ENCODE peak calls at places on chromosomes 11 and 22, in seven cellular contexts. I, D, C, M, U, J and S are unnamed samples.

GRCh38 chr11:26842883-26843282 is 121.0 kb upstream of the SLC5A12 start:
- DNase-seq in I (no peak), D (no peak), C (no peak), M (no peak), U (no peak), J (peak), S (no peak)

GRCh38 chr11:79263001-79263400 is 177.8 kb downstream of the TENM4 start:
- DNase-seq in I (no peak), D (peak), C (no peak), M (no peak), U (no peak), J (no peak), S (no peak)

GRCh38 chr11:103326070-103326794 is 217.0 kb downstream of the DYNC2H1 start:
- DNase-seq in I (no peak), D (peak), C (peak), M (peak), U (peak), J (peak), S (peak)

GRCh38 chr11:134447696-134448095 is 35.7 kb upstream of the B3GAT1 start:
- DNase-seq in I (no peak), D (no peak), C (no peak), M (no peak), U (no peak), J (no peak), S (no peak)

GRCh38 chr11:37474889-37475288 is 876.9 kb upstream of the RAG2 start:
- DNase-seq in I (no peak), D (no peak), C (no peak), M (peak), U (no peak), J (peak), S (no peak)

GRCh38 chr11:70174846-70175764 is 28.0 kb upstream of the FADD start:
- DNase-seq in I (no peak), D (no peak), C (no peak), M (no peak), U (no peak), J (no peak), S (no peak)

GRCh38 chr22:46057762-46058420 is 80.9 kb upstream of the WNT7B start:
- DNase-seq in I (peak), D (no peak), C (no peak), M (peak), U (no peak), J (peak), S (no peak)

GRCh38 chr11:71977743-71978418 is 20.8 kb upstream of the IL18BP start:
- DNase-seq in I (no peak), D (peak), C (peak), M (peak), U (peak), J (peak), S (peak)

GRCh38 chr11:96307748-96308133 is 35.3 kb downstream of the MAML2 start:
- DNase-seq in I (no peak), D (peak), C (peak), M (peak), U (peak), J (peak), S (no peak)

GRCh38 chr11:96167787-96168186 is 175.2 kb downstream of the MAML2 start:
- DNase-seq in I (no peak), D (no peak), C (no peak), M (no peak), U (no peak), J (no peak), S (no peak)

GRCh38 chr11:2673871-2674471 is 25.8 kb downstream of the KCNQ1OT1 start:
- DNase-seq in I (peak), D (no peak), C (no peak), M (no peak), U (no peak), J (no peak), S (no peak)

GRCh38 chr11:129815596-129816461 is at the start of gene TMEM45B:
- DNase-seq in I (no peak), D (no peak), C (no peak), M (no peak), U (peak), J (no peak), S (peak)

GRCh38 chr22:48488149-48488551 is 1339.5 kb downstream of the BRD1 start:
- DNase-seq in I (peak), D (no peak), C (no peak), M (no peak), U (peak), J (no peak), S (no peak)

GRCh38 chr11:110069158-110069737 is 23.9 kb upstream of the ZC3H12C start:
- DNase-seq in I (peak), D (peak), C (peak), M (peak), U (peak), J (peak), S (no peak)

GRCh38 chr22:50670914-50671538 is 1.6 kb upstream of the SHANK3 start:
- DNase-seq in I (no peak), D (no peak), C (no peak), M (no peak), U (no peak), J (no peak), S (no peak)

GRCh38 chr11:64619811-64620285 is 28.8 kb downstream of the SLC22A12 start:
- DNase-seq in I (no peak), D (peak), C (peak), M (peak), U (peak), J (peak), S (no peak)

GRCh38 chr22:37752189-37753061 is 55.3 kb upstream of the GCAT start:
- DNase-seq in I (peak), D (peak), C (peak), M (peak), U (peak), J (peak), S (peak)

GRCh38 chr11:61153593-61154090 is 7.6 kb downstream of the VPS37C start:
- DNase-seq in I (no peak), D (no peak), C (no peak), M (peak), U (no peak), J (no peak), S (no peak)

GRCh38 chr11:11218287-11218986 is 134.6 kb downstream of the CSNK2A3 start:
- DNase-seq in I (no peak), D (no peak), C (no peak), M (no peak), U (peak), J (no peak), S (peak)

GRCh38 chr11:93054881-93055280 is 85.4 kb downstream of the MTNR1B start:
- DNase-seq in I (no peak), D (peak), C (peak), M (peak), U (peak), J (peak), S (peak)

GRCh38 chr22:49954354-49954753 is 6.2 kb upstream of the PIM3 start:
- DNase-seq in I (no peak), D (no peak), C (no peak), M (no peak), U (no peak), J (no peak), S (no peak)

GRCh38 chr22:47198801-47199251 is 436.4 kb downstream of the TBC1D22A start:
- DNase-seq in I (peak), D (no peak), C (no peak), M (no peak), U (no peak), J (no peak), S (no peak)

GRCh38 chr11:72577271-72577681 is 96.9 kb downstream of the PDE2A start:
- DNase-seq in I (peak), D (no peak), C (no peak), M (no peak), U (no peak), J (no peak), S (no peak)

GRCh38 chr11:63887600-63887999 is 29.4 kb downstream of the RCOR2 start:
- DNase-seq in I (no peak), D (no peak), C (no peak), M (no peak), U (no peak), J (no peak), S (no peak)

GRCh38 chr11:120563698-120564572 is 52.4 kb downstream of the GRIK4 start:
- DNase-seq in I (peak), D (no peak), C (no peak), M (no peak), U (peak), J (no peak), S (no peak)

GRCh38 chr11:62543680-62544444 is 2.7 kb downstream of the AHNAK start:
- DNase-seq in I (no peak), D (no peak), C (no peak), M (peak), U (no peak), J (no peak), S (no peak)

GRCh38 chr11:94513091-94513490 is 830 bp downstream of the C11orf97 start:
- DNase-seq in I (no peak), D (no peak), C (no peak), M (no peak), U (peak), J (no peak), S (no peak)

GRCh38 chr11:94515398-94515797 is 3.1 kb downstream of the C11orf97 start:
- DNase-seq in I (no peak), D (no peak), C (no peak), M (no peak), U (no peak), J (no peak), S (no peak)

GRCh38 chr11:94516725-94517124 is 4.5 kb downstream of the C11orf97 start:
- DNase-seq in I (no peak), D (no peak), C (no peak), M (no peak), U (no peak), J (no peak), S (no peak)

GRCh38 chr11:94507485-94507884 is 4.8 kb upstream of the C11orf97 start:
- DNase-seq in I (no peak), D (no peak), C (no peak), M (no peak), U (no peak), J (peak), S (no peak)

DNA sequence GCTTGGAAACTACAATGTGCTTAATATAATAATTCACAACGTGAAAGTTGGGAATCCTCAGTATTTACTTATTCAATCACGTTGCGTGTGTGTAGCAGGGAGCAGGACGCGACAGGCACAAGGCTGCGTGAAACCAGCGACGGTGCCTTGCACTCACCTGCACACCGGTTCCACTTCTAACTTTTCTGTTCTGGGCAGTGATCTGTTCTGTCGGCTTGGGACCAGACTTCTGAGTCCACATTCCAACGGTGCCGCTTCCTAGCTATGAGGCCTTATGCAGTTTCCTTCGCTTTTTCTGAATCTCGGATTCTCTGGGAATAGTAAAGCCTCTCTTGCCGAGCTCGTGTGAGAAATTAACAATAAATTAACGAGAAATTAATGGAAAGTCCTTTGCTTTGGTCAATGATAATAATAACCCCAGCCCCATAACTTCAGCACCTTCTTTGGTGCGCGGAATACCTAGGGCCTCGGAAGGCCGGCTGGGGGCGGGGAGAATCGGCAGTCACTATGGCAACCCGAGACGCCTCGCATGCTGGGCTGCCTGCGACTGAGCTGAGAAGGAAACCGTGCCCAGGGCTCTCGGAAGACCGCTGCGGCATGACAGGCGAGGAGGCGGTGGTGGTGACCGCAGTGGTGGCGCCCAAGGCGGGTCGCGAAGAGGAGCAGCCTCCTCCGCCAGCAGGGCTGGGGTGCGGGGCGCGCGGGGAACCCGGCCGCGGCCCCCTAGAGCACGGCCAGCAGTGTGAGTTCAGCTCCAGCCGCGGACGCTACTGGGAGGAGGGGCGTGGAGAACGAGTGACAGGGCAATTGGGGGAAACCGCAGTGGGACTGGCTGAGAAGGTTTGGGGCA is at the start of gene C11orf97:
- DNase-seq in I (no peak), D (peak), C (no peak), M (no peak), U (peak), J (peak), S (peak)
- TF ChIP-seq CTCF in I (no peak), D (no peak), C (no peak), M (no peak), U (no peak), J (no peak), S (no peak)

DNA sequence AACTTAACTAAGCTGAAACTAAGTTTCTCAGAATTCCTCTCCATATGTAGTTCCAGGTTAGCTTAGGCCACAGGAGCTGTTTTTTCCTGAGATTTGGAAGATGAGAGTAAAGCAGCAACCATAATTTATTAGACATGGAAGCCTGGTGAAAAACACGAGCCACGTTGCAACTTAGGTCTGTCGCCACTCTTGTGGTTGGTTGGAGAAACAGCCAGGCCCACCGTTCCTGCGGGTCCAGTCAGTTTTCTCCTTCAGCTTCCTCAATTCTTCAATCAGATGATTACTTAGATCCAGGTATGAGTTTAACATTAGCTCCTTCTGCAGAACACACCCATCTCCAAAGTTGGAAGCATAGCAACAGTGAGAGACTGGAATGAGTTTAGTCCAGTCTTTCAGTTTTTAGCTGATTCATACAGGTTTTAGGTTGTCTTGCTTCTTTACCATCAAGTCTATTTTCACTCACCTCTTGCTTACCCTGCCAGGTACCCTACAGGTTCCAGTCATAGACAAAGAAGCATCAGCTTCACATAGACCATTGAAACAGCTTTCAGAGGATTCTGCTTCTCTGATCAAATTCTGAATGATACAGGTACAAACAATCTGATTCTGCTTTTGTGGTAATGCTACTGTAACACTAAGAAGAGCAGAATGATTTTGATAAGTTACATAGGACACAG is 18.6 kb downstream of the CASP12 start:
- DNase-seq in I (no peak), D (no peak), C (no peak), M (no peak), U (no peak), J (no peak), S (no peak)
- TF ChIP-seq CTCF in I (no peak), D (no peak), C (peak), M (no peak), U (no peak), J (no peak), S (no peak)

GRCh38 chr11:29447821-29448220 is 569.0 kb downstream of the KCNA4 start:
- DNase-seq in I (no peak), D (no peak), C (no peak), M (no peak), U (no peak), J (no peak), S (no peak)

GRCh38 chr11:29446132-29446531 is 570.7 kb downstream of the KCNA4 start:
- DNase-seq in I (no peak), D (no peak), C (no peak), M (no peak), U (no peak), J (no peak), S (no peak)

GRCh38 chr11:29452131-29452530 is 564.7 kb downstream of the KCNA4 start:
- DNase-seq in I (no peak), D (peak), C (no peak), M (peak), U (no peak), J (peak), S (no peak)

GRCh38 chr11:29449280-29450074 is 567.4 kb downstream of the KCNA4 start:
- DNase-seq in I (no peak), D (no peak), C (no peak), M (peak), U (no peak), J (no peak), S (no peak)

DNA sequence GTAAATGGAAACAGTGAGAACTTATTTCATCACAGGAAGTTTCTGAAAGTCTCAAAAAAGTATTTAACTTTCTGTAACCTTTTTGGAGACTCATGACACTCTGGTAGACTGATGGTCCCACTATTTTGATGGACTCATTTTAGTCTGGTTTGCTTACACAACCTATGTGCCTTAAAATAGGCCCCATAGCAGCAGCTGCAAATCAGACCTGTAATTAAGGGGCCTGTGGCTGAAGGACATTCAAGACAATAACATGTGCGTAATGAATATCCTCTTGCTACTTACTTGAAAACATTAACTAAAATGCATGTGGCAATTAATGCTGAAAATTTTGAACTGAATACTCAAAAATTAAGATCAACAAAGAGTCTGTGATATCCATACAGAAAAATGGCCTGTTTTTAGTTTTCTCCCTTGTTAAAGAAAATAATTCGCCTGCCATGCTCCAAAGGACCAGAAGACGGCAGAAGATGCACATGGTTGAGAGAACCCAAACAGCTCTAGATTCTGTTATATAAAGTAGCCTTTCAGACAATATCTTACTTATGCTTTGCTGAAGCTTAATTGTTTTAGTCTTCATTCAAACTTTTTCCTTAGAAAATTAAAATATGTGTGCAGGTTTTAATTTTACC is 568.5 kb downstream of the KCNA4 start:
- DNase-seq in I (no peak), D (peak), C (peak), M (peak), U (peak), J (peak), S (no peak)
- TF ChIP-seq CTCF in I (no peak), D (peak), C (peak), M (peak), U (peak), J (peak), S (peak)

GRCh38 chr11:111528557-111528956 is 12.0 kb upstream of the LAYN start:
- DNase-seq in I (no peak), D (peak), C (no peak), M (peak), U (no peak), J (no peak), S (no peak)
- TF ChIP-seq CTCF in I (no peak), D (no peak), C (peak), M (no peak), U (no peak), J (peak), S (no peak)

GRCh38 chr11:128089962-128090361 is 497.4 kb downstream of the ETS1 start:
- DNase-seq in I (no peak), D (no peak), C (no peak), M (no peak), U (no peak), J (no peak), S (no peak)

GRCh38 chr11:128098840-128099239 is 488.5 kb downstream of the ETS1 start:
- DNase-seq in I (no peak), D (no peak), C (no peak), M (no peak), U (no peak), J (no peak), S (no peak)

GRCh38 chr11:128093689-128094088 is 493.7 kb downstream of the ETS1 start:
- DNase-seq in I (no peak), D (no peak), C (no peak), M (no peak), U (no peak), J (no peak), S (no peak)

GRCh38 chr11:128095459-128096096 is 491.8 kb downstream of the ETS1 start:
- DNase-seq in I (no peak), D (peak), C (peak), M (peak), U (no peak), J (peak), S (peak)
- TF ChIP-seq CTCF in I (no peak), D (no peak), C (peak), M (no peak), U (no peak), J (no peak), S (no peak)